ENCODE peak calls at places on chromosome 20, in nine cellular contexts. F is activated CD4-positive, alpha-beta T cell treated with anti-CD3 and anti-CD28 coated beads, Interleukin-2, amount 50 U/mL, for 1 hour; N is WTC11; P is stimulated activated CD8-positive, alpha-beta memory T cell treated with anti-CD3 and anti-CD28 coated beads, Interleukin-4, amount 100 ng/mL, for 4 hours; Y is posterior cingulate gyrus; M is NCI-H774; S is AML-193; A is HS-5; E is HTR-8/SVneo. W is an unnamed sample.

GRCh38 chr20:35561268-35561667 is 19.4 kb downstream of the ERGIC3 start:
- DNase-seq in F (no peak), N (peak; percentile 60), P (no peak), Y (no peak), M (no peak), S (peak; percentile 17), A (peak; percentile 4), E (peak; percentile 71), W (peak; percentile 2)

GRCh38 chr20:38305541-38305940 is 1.6 kb downstream of the BPI start:
- DNase-seq in F (no peak), N (no peak), P (no peak), Y (no peak), M (no peak), S (no peak), A (no peak), E (no peak), W (no peak)

GRCh38 chr20:63769891-63770474 is 30.4 kb downstream of the SLC2A4RG start:
- DNase-seq in F (no peak), N (no peak), P (no peak), Y (peak; percentile 51), M (no peak), S (no peak), A (no peak), E (no peak), W (no peak)

GRCh38 chr20:34522969-34523871 is 7.0 kb downstream of the DYNLRB1 start:
- DNase-seq in F (peak; percentile 55), N (peak; percentile 83), P (no peak), Y (no peak), M (no peak), S (peak; percentile 29), A (no peak), E (peak; percentile 63), W (peak; percentile 35)

GRCh38 chr20:21513181-21513663 is 642 bp downstream of the NKX2-2 start:
- DNase-seq in F (no peak), N (peak; percentile 28), P (no peak), Y (no peak), M (no peak), S (no peak), A (no peak), E (no peak), W (no peak)

GRCh38 chr20:50652702-50653294 is 38.5 kb downstream of the RIPOR3 start:
- DNase-seq in F (no peak), N (no peak), P (no peak), Y (no peak), M (no peak), S (no peak), A (no peak), E (no peak), W (no peak)

GRCh38 chr20:8981482-8981881 is 87.4 kb upstream of the PLCB4 start:
- DNase-seq in F (no peak), N (no peak), P (no peak), Y (no peak), M (no peak), S (no peak), A (no peak), E (no peak), W (no peak)

GRCh38 chr20:34771680-34772081 is 53.8 kb downstream of the NCOA6 start:
- DNase-seq in F (no peak), N (no peak), P (no peak), Y (no peak), M (no peak), S (no peak), A (no peak), E (no peak), W (no peak)

GRCh38 chr20:61262514-61262913 is 10.5 kb downstream of the CDH4 start:
- DNase-seq in F (no peak), N (no peak), P (no peak), Y (no peak), M (no peak), S (no peak), A (no peak), E (no peak), W (no peak)

GRCh38 chr20:34536798-34537394 is 20.7 kb downstream of the DYNLRB1 start:
- DNase-seq in F (peak; percentile 55), N (peak; percentile 70), P (no peak), Y (peak; percentile 91), M (no peak), S (no peak), A (no peak), E (no peak), W (no peak)

GRCh38 chr20:62949887-62950286 is 2.6 kb upstream of the SLC17A9 start:
- DNase-seq in F (no peak), N (no peak), P (no peak), Y (no peak), M (no peak), S (no peak), A (no peak), E (no peak), W (no peak)

GRCh38 chr20:32037929-32038328 is 14.1 kb upstream of the HCK start:
- DNase-seq in F (no peak), N (no peak), P (no peak), Y (no peak), M (no peak), S (no peak), A (no peak), E (no peak), W (no peak)

GRCh38 chr20:50371878-50372769 is 138.1 kb upstream of the PTPN1 start:
- DNase-seq in F (no peak), N (no peak), P (no peak), Y (peak; percentile 21), M (no peak), S (no peak), A (no peak), E (peak; percentile 95), W (no peak)

GRCh38 chr20:33728463-33728862 is 3.3 kb upstream of the ZNF341 start:
- DNase-seq in F (no peak), N (no peak), P (no peak), Y (no peak), M (no peak), S (no peak), A (no peak), E (no peak), W (no peak)

GRCh38 chr20:13430346-13431002 is 208.3 kb downstream of the TASP1 start:
- DNase-seq in F (no peak), N (no peak), P (no peak), Y (no peak), M (no peak), S (no peak), A (no peak), E (no peak), W (no peak)

GRCh38 chr20:8656335-8656734 is 412.6 kb upstream of the PLCB4 start:
- DNase-seq in F (no peak), N (no peak), P (no peak), Y (no peak), M (peak; percentile 8), S (no peak), A (no peak), E (no peak), W (no peak)

GRCh38 chr20:51860015-51860882 is 57.9 kb upstream of the SALL4 start:
- DNase-seq in F (no peak), N (no peak), P (no peak), Y (no peak), M (no peak), S (no peak), A (peak; percentile 78), E (peak; percentile 86), W (no peak)

GRCh38 chr20:17498641-17499040 is 32.5 kb downstream of the BFSP1 start:
- DNase-seq in F (no peak), N (no peak), P (no peak), Y (no peak), M (no peak), S (no peak), A (no peak), E (no peak), W (no peak)

GRCh38 chr20:19903168-19903676 is 113.9 kb upstream of the NAA20 start:
- DNase-seq in F (no peak), N (no peak), P (no peak), Y (no peak), M (no peak), S (peak; percentile 75), A (no peak), E (no peak), W (no peak)

GRCh38 chr20:57380081-57380750 is 11.0 kb upstream of the RBM38 start:
- DNase-seq in F (no peak), N (no peak), P (no peak), Y (peak; percentile 27), M (no peak), S (no peak), A (no peak), E (no peak), W (no peak)

GRCh38 chr20:53510704-53511103 is 82.9 kb downstream of the ZNF217 start:
- DNase-seq in F (no peak), N (no peak), P (no peak), Y (no peak), M (no peak), S (no peak), A (no peak), E (no peak), W (no peak)

GRCh38 chr20:46965124-46965455 is 70.4 kb downstream of the EYA2 start:
- DNase-seq in F (no peak), N (no peak), P (no peak), Y (no peak), M (no peak), S (no peak), A (no peak), E (no peak), W (no peak)

GRCh38 chr20:59829415-59830106 is 103.9 kb downstream of the SYCP2 start:
- DNase-seq in F (no peak), N (no peak), P (no peak), Y (peak; percentile 94), M (no peak), S (no peak), A (no peak), E (no peak), W (no peak)

GRCh38 chr20:17860306-17861197 is 108.0 kb downstream of the SNX5 start:
- DNase-seq in F (no peak), N (no peak), P (no peak), Y (no peak), M (no peak), S (no peak), A (no peak), E (no peak), W (no peak)

GRCh38 chr20:57791178-57791945 is 81.5 kb upstream of the PMEPA1 start:
- DNase-seq in F (no peak), N (no peak), P (no peak), Y (no peak), M (no peak), S (no peak), A (no peak), E (no peak), W (no peak)

GRCh38 chr20:63102720-63103375 is 96.1 kb upstream of the BHLHE23 start:
- DNase-seq in F (peak; percentile 70), N (peak; percentile 40), P (peak; percentile 50), Y (peak; percentile 93), M (no peak), S (no peak), A (peak; percentile 26), E (peak; percentile 57), W (no peak)

GRCh38 chr20:3680701-3681351 is 984 bp downstream of the ADAM33 start:
- DNase-seq in F (no peak), N (no peak), P (no peak), Y (no peak), M (no peak), S (no peak), A (no peak), E (no peak), W (no peak)

GRCh38 chr20:10474606-10475184 is 39.6 kb downstream of the SLX4IP start:
- DNase-seq in F (no peak), N (no peak), P (no peak), Y (no peak), M (no peak), S (peak; percentile 48), A (no peak), E (no peak), W (no peak)

GRCh38 chr20:44911264-44911921 is 1.5 kb downstream of the PABPC1L start:
- DNase-seq in F (peak; percentile 37), N (peak; percentile 88), P (no peak), Y (no peak), M (no peak), S (peak; percentile 4), A (no peak), E (peak; percentile 95), W (no peak)

GRCh38 chr20:60636417-60636816 is 615.6 kb upstream of the CDH4 start:
- DNase-seq in F (no peak), N (no peak), P (no peak), Y (no peak), M (no peak), S (no peak), A (no peak), E (no peak), W (no peak)

GRCh38 chr20:39145921-39146320 is 183.8 kb downstream of the DHX35 start:
- DNase-seq in F (no peak), N (no peak), P (no peak), Y (no peak), M (no peak), S (no peak), A (no peak), E (no peak), W (no peak)